ENCODE peak calls at places on chromosomes 5 and 9, in four cellular contexts. O is uterus, A is HCT116, X is body of pancreas. K is an unnamed sample.
A peak's percentile ranks its signal among the peaks of the same experiment; 100 is the strongest.

GRCh38 chr9:97502984-97503861 is 1.8 kb downstream of the TMOD1 start:
- DNase-seq in X (no peak), A (no peak), O (no peak), K (no peak)

GRCh38 chr9:83081846-83082245 is 18.9 kb upstream of the RASEF start:
- DNase-seq in X (no peak), O (no peak), A (no peak), K (no peak)

GRCh38 chr9:76255781-76256455 is 138.3 kb downstream of the RFK start:
- DNase-seq in A (no peak), O (peak; percentile 72), X (peak; percentile 60), K (peak; percentile 38)

GRCh38 chr5:78642701-78643100 is 5.9 kb downstream of the LHFPL2 start:
- DNase-seq in A (no peak), O (no peak), X (no peak), K (no peak)

GRCh38 chr9:127779136-127779981 is 893 bp upstream of the SH2D3C start:
- DNase-seq in A (no peak), X (no peak), O (no peak), K (peak; percentile 58)

GRCh38 chr9:69919461-69920061 is 98.9 kb downstream of the CFAP95 start:
- DNase-seq in O (no peak), X (peak; percentile 7), A (peak; percentile 29), K (no peak)

GRCh38 chr5:91521313-91521712 is 138.2 kb upstream of the ARRDC3 start:
- DNase-seq in X (no peak), A (no peak), O (no peak), K (no peak)

GRCh38 chr5:157603333-157604190 is 28.0 kb upstream of the ADAM19 start:
- DNase-seq in A (peak; percentile 90), X (peak; percentile 23), O (no peak), K (no peak)

GRCh38 chr9:135817951-135818717 is 89.2 kb downstream of the CAMSAP1 start:
- DNase-seq in X (no peak), O (no peak), A (no peak), K (peak; percentile 39)

GRCh38 chr5:75611324-75612210 is at the start of gene ANKDD1B:
- DNase-seq in O (peak; percentile 20), A (no peak), X (peak; percentile 25), K (peak; percentile 58)

GRCh38 chr5:42944989-42945388 is 95.1 kb downstream of the ANXA2R start:
- DNase-seq in O (no peak), A (peak; percentile 24), X (no peak), K (no peak)

GRCh38 chr9:13386324-13386723 is 106.8 kb upstream of the MPDZ start:
- DNase-seq in A (no peak), X (no peak), O (no peak), K (no peak)

GRCh38 chr5:16570121-16570815 is 46.5 kb downstream of the RETREG1 start:
- DNase-seq in O (no peak), X (no peak), A (no peak), K (no peak)

GRCh38 chr5:161058751-161059150 is 206.7 kb upstream of the ATP10B start:
- DNase-seq in O (no peak), A (no peak), X (no peak), K (no peak)

GRCh38 chr5:1901081-1901480 is 18.4 kb upstream of the IRX4 start:
- DNase-seq in O (no peak), A (no peak), X (no peak), K (no peak)

GRCh38 chr5:139474815-139475791 is 4.3 kb downstream of the SMIM33 start:
- DNase-seq in A (no peak), X (peak; percentile 57), O (peak; percentile 40), K (no peak)

GRCh38 chr5:1673042-1673674 is 126.5 kb downstream of the MRPL36 start:
- DNase-seq in X (no peak), O (no peak), A (no peak), K (no peak)

GRCh38 chr5:110386782-110387181 is 339.7 kb downstream of the TMEM232 start:
- DNase-seq in X (peak; percentile 22), A (no peak), O (no peak), K (no peak)

GRCh38 chr9:35254237-35254636 is 92.4 kb downstream of the UNC13B start:
- DNase-seq in A (peak; percentile 3), X (no peak), O (no peak), K (no peak)

GRCh38 chr5:124906339-124907097 is 160.1 kb upstream of the ZNF608 start:
- DNase-seq in A (no peak), X (peak; percentile 85), O (peak; percentile 80), K (peak; percentile 76)

GRCh38 chr5:118692811-118693342 is 295.5 kb downstream of the DTWD2 start:
- DNase-seq in O (no peak), A (no peak), X (no peak), K (peak; percentile 14)

GRCh38 chr9:133463234-133463863 is 3.6 kb downstream of the CACFD1 start:
- DNase-seq in A (no peak), X (peak; percentile 28), O (no peak), K (no peak)

GRCh38 chr9:37104183-37104889 is 16.0 kb upstream of the ZCCHC7 start:
- DNase-seq in O (no peak), A (no peak), X (no peak), K (no peak)

GRCh38 chr5:171107650-171108049 is 201.4 kb upstream of the TLX3 start:
- DNase-seq in O (no peak), X (no peak), A (no peak), K (no peak)

GRCh38 chr9:131503626-131504465 is 1.1 kb downstream of the POMT1 start:
- DNase-seq in O (no peak), A (no peak), X (peak; percentile 8), K (no peak)

GRCh38 chr9:5375790-5376477 is 36.3 kb upstream of the RLN1 start:
- DNase-seq in A (no peak), O (no peak), X (no peak), K (no peak)

GRCh38 chr5:67338416-67338815 is 141.8 kb upstream of the CD180 start:
- DNase-seq in A (no peak), O (no peak), X (no peak), K (no peak)

GRCh38 chr9:116812231-116813028 is 125.3 kb downstream of the TRIM32 start:
- DNase-seq in O (no peak), X (no peak), A (no peak), K (no peak)

GRCh38 chr5:62780888-62781287 is 202.3 kb downstream of the LRRC70 start:
- DNase-seq in A (no peak), O (no peak), X (no peak), K (no peak)
- TF ChIP-seq CTCF in A (no peak), O (no peak), X (no peak), K (no peak)

GRCh38 chr5:159038907-159039306 is 60.8 kb downstream of the EBF1 start:
- DNase-seq in A (no peak), O (no peak), X (no peak), K (no peak)
- TF ChIP-seq POLR2A in A (no peak), O (no peak), X (no peak), K (no peak)

GRCh38 chr5:150508021-150508640 is at the start of gene NDST1:
- DNase-seq in A (no peak), O (no peak), X (peak; percentile 69), K (peak; percentile 50)
- H3K4me1 ChIP-seq in A (peaks cover 8% of the 10 kb centered on the region), O (no peaks in the 10 kb centered on the region), X (peaks cover 100% of the 10 kb centered on the region), K (peaks cover 9% of the 10 kb centered on the region)

GRCh38 chr5:97854871-97855762 is 672.1 kb upstream of the RIOK2 start:
- DNase-seq in X (no peak), O (no peak), A (no peak), K (no peak)
- TF ChIP-seq CTCF in X (no peak), O (no peak), A (no peak), K (no peak)

DNA sequence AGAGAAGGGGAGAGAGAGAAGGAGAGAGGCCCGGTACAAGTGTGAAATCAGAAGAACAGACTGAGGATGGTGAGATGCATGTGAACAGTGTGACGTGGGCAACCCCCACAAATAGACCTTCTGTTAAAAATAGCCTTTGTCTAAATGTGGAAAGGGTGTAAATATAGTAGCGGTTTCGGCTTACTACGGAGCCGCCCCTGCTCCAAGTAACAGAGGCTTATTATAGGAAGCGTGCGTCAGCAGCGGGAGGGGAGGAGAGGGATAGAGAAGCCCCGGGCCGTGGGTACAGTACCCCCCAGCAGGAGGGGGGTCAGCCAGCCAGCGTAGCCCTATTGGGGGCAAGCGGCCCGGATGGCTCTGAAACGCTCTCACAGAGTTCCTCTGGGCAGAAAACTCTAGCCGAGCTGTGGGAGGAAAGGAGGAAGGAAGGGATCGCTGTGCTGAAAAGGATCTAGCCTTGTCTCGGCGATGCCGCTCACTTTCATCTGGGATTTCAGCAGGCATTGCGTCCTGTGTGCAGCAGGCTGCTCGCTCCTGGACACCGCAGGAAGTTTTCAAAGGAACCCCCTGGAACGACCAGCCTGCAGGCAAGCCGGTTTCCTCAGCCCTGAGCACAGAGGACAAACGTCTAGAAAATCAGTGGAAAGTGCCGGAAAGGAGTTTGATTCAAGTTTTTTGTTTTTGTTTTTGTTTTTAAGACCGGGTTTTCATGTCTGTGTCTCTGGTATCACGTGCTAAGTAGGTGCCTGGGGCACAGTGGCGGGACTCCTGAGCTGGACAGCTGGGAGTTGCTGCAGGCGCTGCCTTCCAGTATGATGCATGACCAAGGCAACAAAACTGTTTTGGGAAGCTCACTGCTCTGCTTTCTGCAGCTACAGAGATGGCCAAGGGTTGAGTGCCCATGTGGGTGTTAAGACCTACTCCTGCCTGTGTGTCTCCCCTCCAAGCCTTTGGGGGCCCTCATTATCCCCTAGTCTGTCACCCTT is 146.6 kb downstream of the SEC61B start:
- DNase-seq in O (peak; percentile 49), A (no peak), X (peak; percentile 24), K (peak; percentile 28)
- TF ChIP-seq POLR2A in O (peak; percentile 27), A (no peak), X (no peak), K (no peak)